ENCODE peak calls at places on chromosome 13, in four cellular contexts. O, S, N and D are unnamed samples.

GRCh38 chr13:25869941-25870340 is 181.9 kb downstream of the SHISA2 start:
- DNase-seq in S (no peak), O (no peak), N (no peak), D (no peak)

GRCh38 chr13:98664047-98664446 is 87.1 kb upstream of the STK24 start:
- DNase-seq in S (no peak), N (peak; percentile 60), O (no peak), D (no peak)

GRCh38 chr13:34357435-34358232 is 539.7 kb downstream of the RFC3 start:
- DNase-seq in S (no peak), O (no peak), N (no peak), D (no peak)

GRCh38 chr13:41543664-41544300 is 86.4 kb downstream of the RGCC start:
- DNase-seq in N (no peak), O (no peak), S (no peak), D (no peak)

GRCh38 chr13:76769238-76769859 is 116.9 kb downstream of the KCTD12 start:
- DNase-seq in N (no peak), O (no peak), S (no peak), D (no peak)

GRCh38 chr13:33351324-33351723 is 65.8 kb upstream of the STARD13 start:
- DNase-seq in S (no peak), N (no peak), O (no peak), D (no peak)

GRCh38 chr13:32734511-32734910 is 148.3 kb downstream of the PDS5B start:
- DNase-seq in S (no peak), O (no peak), N (no peak), D (no peak)

GRCh38 chr13:42969558-42970172 is 22.4 kb downstream of the EPSTI1 start:
- DNase-seq in S (peak; percentile 75), N (peak; percentile 67), O (peak; percentile 85), D (peak; percentile 69)

GRCh38 chr13:46753137-46753536 is 43.8 kb downstream of the ESD start:
- DNase-seq in O (no peak), N (no peak), S (no peak), D (no peak)

GRCh38 chr13:42667638-42668037 is 93.7 kb downstream of the TNFSF11 start:
- DNase-seq in O (no peak), S (no peak), N (no peak), D (no peak)

GRCh38 chr13:46295531-46296464 is 84.1 kb downstream of the LRRC63 start:
- DNase-seq in N (peak; percentile 25), O (peak; percentile 59), S (peak; percentile 32), D (peak; percentile 53)

GRCh38 chr13:112931028-112931934 is 37.7 kb upstream of the MCF2L start:
- DNase-seq in N (no peak), O (no peak), S (no peak), D (no peak)

GRCh38 chr13:29713841-29714240 is 118.4 kb upstream of the SLC7A1 start:
- DNase-seq in N (no peak), S (no peak), O (no peak), D (no peak)

GRCh38 chr13:97367427-97367826 is 66.5 kb upstream of the RAP2A start:
- DNase-seq in O (no peak), S (no peak), N (no peak), D (no peak)

GRCh38 chr13:93686399-93686798 is 459.8 kb downstream of the GPC6 start:
- DNase-seq in S (no peak), N (no peak), O (no peak), D (no peak)

GRCh38 chr13:34933349-34933748 is 8.7 kb upstream of the NBEA start:
- DNase-seq in S (no peak), O (no peak), N (no peak), D (no peak)